ENCODE peak calls at places on chromosome 7, in four cellular contexts. One of them, this sample, is unnamed.
A peak's percentile ranks its signal among the peaks of the same experiment; 100 is the strongest.

GRCh38 chr7:81887691-81888090 is 117.8 kb upstream of the HGF start:
- ATAC-seq in stimulated activated naive CD8-positive, alpha-beta T cell treated with anti-CD3 and anti-CD28 coated beads, Interleukin-15, Interleukin-2, amounts not matched to agents 100 U/mL and 50 U/mL, for 24 hours: no peak
- ATAC-seq in Right ventricle myocardium inferior: no peak
- ATAC-seq in CD8-positive, alpha-beta T cell: no peak
- ATAC-seq in this sample: no peak

GRCh38 chr7:48587475-48587874 is 336.9 kb upstream of the CDC14C start:
- ATAC-seq in stimulated activated naive CD8-positive, alpha-beta T cell treated with anti-CD3 and anti-CD28 coated beads, Interleukin-15, Interleukin-2, amounts not matched to agents 100 U/mL and 50 U/mL, for 24 hours: no peak
- ATAC-seq in Right ventricle myocardium inferior: no peak
- ATAC-seq in CD8-positive, alpha-beta T cell: no peak
- ATAC-seq in this sample: no peak

GRCh38 chr7:107530749-107531148 is 33.0 kb downstream of the COG5 start:
- ATAC-seq in stimulated activated naive CD8-positive, alpha-beta T cell treated with anti-CD3 and anti-CD28 coated beads, Interleukin-15, Interleukin-2, amounts not matched to agents 100 U/mL and 50 U/mL, for 24 hours: no peak
- ATAC-seq in Right ventricle myocardium inferior: no peak
- ATAC-seq in CD8-positive, alpha-beta T cell: no peak
- ATAC-seq in this sample: no peak

GRCh38 chr7:47690902-47691558 is 109.1 kb upstream of the TNS3 start:
- ATAC-seq in stimulated activated naive CD8-positive, alpha-beta T cell treated with anti-CD3 and anti-CD28 coated beads, Interleukin-15, Interleukin-2, amounts not matched to agents 100 U/mL and 50 U/mL, for 24 hours: no peak
- ATAC-seq in Right ventricle myocardium inferior: no peak
- ATAC-seq in CD8-positive, alpha-beta T cell: no peak
- ATAC-seq in this sample: no peak

GRCh38 chr7:151689196-151689971 is 169.7 kb upstream of the RHEB start:
- ATAC-seq in stimulated activated naive CD8-positive, alpha-beta T cell treated with anti-CD3 and anti-CD28 coated beads, Interleukin-15, Interleukin-2, amounts not matched to agents 100 U/mL and 50 U/mL, for 24 hours: no peak
- ATAC-seq in Right ventricle myocardium inferior: peak; percentile 46
- ATAC-seq in CD8-positive, alpha-beta T cell: no peak
- ATAC-seq in this sample: no peak

GRCh38 chr7:70417061-70417655 is 714.8 kb upstream of the GALNT17 start:
- ATAC-seq in stimulated activated naive CD8-positive, alpha-beta T cell treated with anti-CD3 and anti-CD28 coated beads, Interleukin-15, Interleukin-2, amounts not matched to agents 100 U/mL and 50 U/mL, for 24 hours: no peak
- ATAC-seq in Right ventricle myocardium inferior: no peak
- ATAC-seq in CD8-positive, alpha-beta T cell: no peak
- ATAC-seq in this sample: no peak

GRCh38 chr7:108234281-108234680 is 104.1 kb upstream of the LAMB4 start:
- ATAC-seq in stimulated activated naive CD8-positive, alpha-beta T cell treated with anti-CD3 and anti-CD28 coated beads, Interleukin-15, Interleukin-2, amounts not matched to agents 100 U/mL and 50 U/mL, for 24 hours: no peak
- ATAC-seq in Right ventricle myocardium inferior: no peak
- ATAC-seq in CD8-positive, alpha-beta T cell: no peak
- ATAC-seq in this sample: no peak

GRCh38 chr7:122402235-122402634 is 97.7 kb upstream of the FEZF1 start:
- ATAC-seq in stimulated activated naive CD8-positive, alpha-beta T cell treated with anti-CD3 and anti-CD28 coated beads, Interleukin-15, Interleukin-2, amounts not matched to agents 100 U/mL and 50 U/mL, for 24 hours: no peak
- ATAC-seq in Right ventricle myocardium inferior: no peak
- ATAC-seq in CD8-positive, alpha-beta T cell: no peak
- ATAC-seq in this sample: no peak

GRCh38 chr7:148147438-148147837 is 443.1 kb upstream of the C7orf33 start:
- ATAC-seq in stimulated activated naive CD8-positive, alpha-beta T cell treated with anti-CD3 and anti-CD28 coated beads, Interleukin-15, Interleukin-2, amounts not matched to agents 100 U/mL and 50 U/mL, for 24 hours: no peak
- ATAC-seq in Right ventricle myocardium inferior: no peak
- ATAC-seq in CD8-positive, alpha-beta T cell: no peak
- ATAC-seq in this sample: no peak

GRCh38 chr7:109641445-109641844 is 1071.8 kb downstream of the DNAJB9 start:
- ATAC-seq in stimulated activated naive CD8-positive, alpha-beta T cell treated with anti-CD3 and anti-CD28 coated beads, Interleukin-15, Interleukin-2, amounts not matched to agents 100 U/mL and 50 U/mL, for 24 hours: no peak
- ATAC-seq in Right ventricle myocardium inferior: no peak
- ATAC-seq in CD8-positive, alpha-beta T cell: no peak
- ATAC-seq in this sample: no peak

GRCh38 chr7:8014399-8014798 is 45.8 kb downstream of the GLCCI1 start:
- ATAC-seq in stimulated activated naive CD8-positive, alpha-beta T cell treated with anti-CD3 and anti-CD28 coated beads, Interleukin-15, Interleukin-2, amounts not matched to agents 100 U/mL and 50 U/mL, for 24 hours: no peak
- ATAC-seq in Right ventricle myocardium inferior: no peak
- ATAC-seq in CD8-positive, alpha-beta T cell: no peak
- ATAC-seq in this sample: no peak

GRCh38 chr7:26013551-26014083 is 138.4 kb upstream of the NFE2L3 start:
- ATAC-seq in stimulated activated naive CD8-positive, alpha-beta T cell treated with anti-CD3 and anti-CD28 coated beads, Interleukin-15, Interleukin-2, amounts not matched to agents 100 U/mL and 50 U/mL, for 24 hours: no peak
- ATAC-seq in Right ventricle myocardium inferior: no peak
- ATAC-seq in CD8-positive, alpha-beta T cell: no peak
- ATAC-seq in this sample: peak; percentile 20

GRCh38 chr7:48298779-48299178 is 127.5 kb downstream of the ABCA13 start:
- ATAC-seq in stimulated activated naive CD8-positive, alpha-beta T cell treated with anti-CD3 and anti-CD28 coated beads, Interleukin-15, Interleukin-2, amounts not matched to agents 100 U/mL and 50 U/mL, for 24 hours: peak; percentile 91
- ATAC-seq in Right ventricle myocardium inferior: no peak
- ATAC-seq in CD8-positive, alpha-beta T cell: no peak
- ATAC-seq in this sample: no peak

This sample was measured in stimulated activated memory B cell treated with anti-CD40 and anti-IgM and Interleukin-4, amounts not matched to agents 10 μg/mL and 1 μg/mL and 100 μg/mL, for 72 hours.